ENCODE peak calls at places on chromosomes 2 and 18, in six cellular contexts. A is RWPE1; O is NB4; N is stimulated activated CD4-positive, alpha-beta T cell treated with anti-CD3 and anti-CD28 coated beads, TNF-alpha, amount 100 ng/mL, for 48 hours; H is K562; X is WTC11. K is an unnamed sample.

GRCh38 chr18:79394438-79395307 is 1.1 kb upstream of the NFATC1 start:
- DNase-seq in A (peak; percentile 25), O (no peak), N (peak; percentile 76), H (peak; percentile 30), X (peak; percentile 53), K (peak; percentile 43)

GRCh38 chr2:196511258-196511971 is 128.1 kb upstream of the CCDC150 start:
- DNase-seq in A (no peak), O (no peak), N (no peak), H (no peak), X (no peak), K (no peak)

GRCh38 chr2:84556190-84556589 is 39.9 kb downstream of the DNAH6 start:
- DNase-seq in A (no peak), O (no peak), N (peak; percentile 2), H (no peak), X (no peak), K (peak; percentile 42)

GRCh38 chr18:44927127-44927849 is 246.6 kb downstream of the SETBP1 start:
- DNase-seq in A (no peak), O (no peak), N (peak; percentile 8), H (no peak), X (no peak), K (no peak)

GRCh38 chr18:58497845-58498244 is 131.0 kb downstream of the ALPK2 start:
- DNase-seq in A (no peak), O (no peak), N (no peak), H (no peak), X (no peak), K (peak; percentile 92)

GRCh38 chr18:35478520-35479435 is 19.0 kb downstream of the INO80C start:
- DNase-seq in A (peak; percentile 88), O (peak; percentile 82), N (peak; percentile 45), H (peak; percentile 56), X (no peak), K (peak; percentile 97)

GRCh38 chr2:133063792-133064191 is 393.8 kb upstream of the LYPD1 start:
- DNase-seq in A (peak; percentile 4), O (peak; percentile 46), N (no peak), H (peak; percentile 3), X (peak; percentile 78), K (peak; percentile 63)

GRCh38 chr2:51424418-51424817 is 392.5 kb upstream of the NRXN1 start:
- DNase-seq in A (no peak), O (peak; percentile 3), N (no peak), H (no peak), X (peak; percentile 56), K (no peak)

GRCh38 chr2:39640107-39640506 is 25.6 kb upstream of the TMEM178A start:
- DNase-seq in A (no peak), O (no peak), N (no peak), H (no peak), X (no peak), K (no peak)

GRCh38 chr2:52881606-52882005 is 886.0 kb upstream of the CHAC2 start:
- DNase-seq in A (peak; percentile 34), O (no peak), N (no peak), H (no peak), X (no peak), K (peak; percentile 22)

GRCh38 chr2:187783446-187783845 is 229.2 kb upstream of the TFPI start:
- DNase-seq in A (peak; percentile 1), O (no peak), N (no peak), H (no peak), X (no peak), K (peak; percentile 31)

GRCh38 chr2:9885036-9885684 is 41.9 kb downstream of the TAF1B start:
- DNase-seq in A (no peak), O (no peak), N (no peak), H (no peak), X (no peak), K (peak; percentile 54)

GRCh38 chr2:18525236-18525635 is 35.2 kb downstream of the RDH14 start:
- DNase-seq in A (no peak), O (no peak), N (no peak), H (no peak), X (no peak), K (no peak)

GRCh38 chr2:98912957-98913915 is 22.8 kb downstream of the CRACDL start:
- DNase-seq in A (peak; percentile 56), O (no peak), N (no peak), H (no peak), X (no peak), K (no peak)

GRCh38 chr2:209974566-209974965 is 27.9 kb upstream of the RPE start:
- DNase-seq in A (peak; percentile 3), O (no peak), N (no peak), H (no peak), X (no peak), K (peak; percentile 45)

GRCh38 chr18:43322133-43322532 is 44.8 kb upstream of the SYT4 start:
- DNase-seq in A (no peak), O (no peak), N (no peak), H (no peak), X (no peak), K (no peak)

GRCh38 chr2:226310081-226310625 is 489.5 kb downstream of the IRS1 start:
- DNase-seq in A (no peak), O (no peak), N (no peak), H (no peak), X (no peak), K (no peak)

GRCh38 chr2:219122197-219122965 is 38.2 kb downstream of the NHEJ1 start:
- DNase-seq in A (no peak), O (no peak), N (no peak), H (no peak), X (no peak), K (no peak)

GRCh38 chr2:990970-991369 is 40.3 kb downstream of the SNTG2 start:
- DNase-seq in A (no peak), O (no peak), N (no peak), H (no peak), X (no peak), K (no peak)

GRCh38 chr2:223560704-223561435 is 41.3 kb downstream of the SCG2 start:
- DNase-seq in A (no peak), O (no peak), N (no peak), H (no peak), X (no peak), K (peak; percentile 76)

GRCh38 chr18:77086034-77086433 is 46.5 kb downstream of the MBP start:
- DNase-seq in A (peak; percentile 93), O (no peak), N (no peak), H (no peak), X (no peak), K (peak; percentile 70)

GRCh38 chr18:78825168-78825567 is 154.4 kb upstream of the SALL3 start:
- DNase-seq in A (no peak), O (no peak), N (no peak), H (no peak), X (no peak), K (no peak)